ENCODE peak calls at places on chromosome 16, in four cellular contexts. One of them, this sample, is unnamed.

GRCh38 chr16:72989203-72989991 is 58.5 kb downstream of the ZFHX3 start:
- DNase-seq in left ventricle myocardium inferior: no peak
- DNase-seq in Calu3: peak; percentile 43
- DNase-seq in astrocyte: peak; percentile 95
- DNase-seq in this sample: peak; percentile 55

GRCh38 chr16:88566158-88566557 is 4.0 kb upstream of the ZC3H18 start:
- DNase-seq in left ventricle myocardium inferior: no peak
- DNase-seq in astrocyte: peak; percentile 65
- DNase-seq in Calu3: peak; percentile 24
- DNase-seq in this sample: no peak

GRCh38 chr16:24088767-24089166 is 167.4 kb upstream of the CACNG3 start:
- DNase-seq in astrocyte: no peak
- DNase-seq in Calu3: no peak
- DNase-seq in left ventricle myocardium inferior: no peak
- DNase-seq in this sample: no peak

GRCh38 chr16:63038563-63039131 is 1002.4 kb upstream of the CDH8 start:
- DNase-seq in astrocyte: no peak
- DNase-seq in left ventricle myocardium inferior: no peak
- DNase-seq in Calu3: no peak
- DNase-seq in this sample: no peak

GRCh38 chr16:8952281-8952751 is 11.4 kb downstream of the USP7 start:
- DNase-seq in left ventricle myocardium inferior: no peak
- DNase-seq in astrocyte: no peak
- DNase-seq in Calu3: no peak
- DNase-seq in this sample: no peak

GRCh38 chr16:78783570-78784079 is 684.2 kb downstream of the WWOX start:
- DNase-seq in astrocyte: no peak
- DNase-seq in Calu3: no peak
- DNase-seq in left ventricle myocardium inferior: no peak
- DNase-seq in this sample: no peak

GRCh38 chr16:27154573-27155521 is 48.5 kb upstream of the KDM8 start:
- DNase-seq in astrocyte: peak; percentile 6
- DNase-seq in Calu3: peak; percentile 74
- DNase-seq in left ventricle myocardium inferior: peak; percentile 63
- DNase-seq in this sample: peak; percentile 47

GRCh38 chr16:68227850-68228553 is 7.9 kb downstream of the ESRP2 start:
- DNase-seq in Calu3: no peak
- DNase-seq in astrocyte: no peak
- DNase-seq in left ventricle myocardium inferior: no peak
- DNase-seq in this sample: no peak

GRCh38 chr16:9364721-9365693 is 273.6 kb downstream of the HAPSTR1 start:
- DNase-seq in Calu3: no peak
- DNase-seq in left ventricle myocardium inferior: peak; percentile 79
- DNase-seq in astrocyte: no peak
- DNase-seq in this sample: no peak

GRCh38 chr16:57684626-57685358 is 9.8 kb upstream of the DRC7 start:
- DNase-seq in Calu3: no peak
- DNase-seq in left ventricle myocardium inferior: no peak
- DNase-seq in astrocyte: no peak
- DNase-seq in this sample: no peak

GRCh38 chr16:72952404-72953301 is 95.3 kb downstream of the ZFHX3 start:
- DNase-seq in Calu3: no peak
- DNase-seq in astrocyte: peak; percentile 94
- DNase-seq in left ventricle myocardium inferior: no peak
- DNase-seq in this sample: no peak

GRCh38 chr16:56332464-56333079 is 92.8 kb downstream of the AMFR start:
- DNase-seq in Calu3: peak; percentile 81
- DNase-seq in astrocyte: peak; percentile 18
- DNase-seq in left ventricle myocardium inferior: peak; percentile 60
- DNase-seq in this sample: peak; percentile 83

GRCh38 chr16:17101646-17102045 is 369.1 kb downstream of the XYLT1 start:
- DNase-seq in astrocyte: no peak
- DNase-seq in Calu3: peak; percentile 16
- DNase-seq in left ventricle myocardium inferior: no peak
- DNase-seq in this sample: no peak

GRCh38 chr16:87138316-87138715 is 178.9 kb downstream of the C16orf95 start:
- DNase-seq in astrocyte: no peak
- DNase-seq in left ventricle myocardium inferior: no peak
- DNase-seq in Calu3: no peak
- DNase-seq in this sample: no peak

GRCh38 chr16:275786-276232 is at the start of gene RGS11:
- DNase-seq in left ventricle myocardium inferior: no peak
- DNase-seq in Calu3: no peak
- DNase-seq in astrocyte: no peak
- DNase-seq in this sample: no peak

GRCh38 chr16:76956394-76956793 is 234.6 kb upstream of the MON1B start:
- DNase-seq in astrocyte: no peak
- DNase-seq in left ventricle myocardium inferior: no peak
- DNase-seq in Calu3: no peak
- DNase-seq in this sample: no peak

GRCh38 chr16:74768239-74768638 is 6.4 kb downstream of the FA2H start:
- DNase-seq in left ventricle myocardium inferior: no peak
- DNase-seq in astrocyte: no peak
- DNase-seq in Calu3: no peak
- DNase-seq in this sample: no peak

GRCh38 chr16:69522732-69523404 is 42.9 kb upstream of the NFAT5 start:
- DNase-seq in left ventricle myocardium inferior: no peak
- DNase-seq in astrocyte: no peak
- DNase-seq in Calu3: no peak
- DNase-seq in this sample: no peak

GRCh38 chr16:12229759-12230594 is 253.4 kb downstream of the SNX29 start:
- DNase-seq in Calu3: no peak
- DNase-seq in left ventricle myocardium inferior: no peak
- DNase-seq in astrocyte: peak; percentile 20
- DNase-seq in this sample: no peak

GRCh38 chr16:20801278-20801677 is 5.0 kb downstream of the ERI2 start:
- DNase-seq in Calu3: no peak
- DNase-seq in astrocyte: no peak
- DNase-seq in left ventricle myocardium inferior: no peak
- DNase-seq in this sample: no peak

GRCh38 chr16:58329147-58329546 is 34.3 kb upstream of the PRSS54 start:
- DNase-seq in astrocyte: peak; percentile 11
- DNase-seq in left ventricle myocardium inferior: no peak
- DNase-seq in Calu3: peak; percentile 12
- DNase-seq in this sample: peak; percentile 19

GRCh38 chr16:24539850-24540484 is 601 bp downstream of the RBBP6 start:
- DNase-seq in astrocyte: peak; percentile 34
- DNase-seq in Calu3: peak; percentile 64
- DNase-seq in left ventricle myocardium inferior: peak; percentile 64
- DNase-seq in this sample: peak; percentile 47

GRCh38 chr16:59048876-59049275 is 314.8 kb upstream of the GOT2 start:
- DNase-seq in left ventricle myocardium inferior: no peak
- DNase-seq in astrocyte: no peak
- DNase-seq in Calu3: no peak
- DNase-seq in this sample: no peak

GRCh38 chr16:75750516-75750915 is 24.2 kb upstream of the CPHXL start:
- DNase-seq in astrocyte: no peak
- DNase-seq in left ventricle myocardium inferior: no peak
- DNase-seq in Calu3: no peak
- DNase-seq in this sample: no peak

GRCh38 chr16:29877266-29877961 is 14.4 kb upstream of the CDIPT start:
- DNase-seq in astrocyte: no peak
- DNase-seq in left ventricle myocardium inferior: no peak
- DNase-seq in Calu3: no peak
- DNase-seq in this sample: no peak

GRCh38 chr16:82241469-82242052 is 71.5 kb upstream of the MPHOSPH6 start:
- DNase-seq in Calu3: no peak
- DNase-seq in left ventricle myocardium inferior: no peak
- DNase-seq in astrocyte: no peak
- DNase-seq in this sample: no peak

GRCh38 chr16:68130520-68130919 is 45.4 kb downstream of the NFATC3 start:
- DNase-seq in astrocyte: no peak
- DNase-seq in left ventricle myocardium inferior: no peak
- DNase-seq in Calu3: no peak
- DNase-seq in this sample: no peak

GRCh38 chr16:78297066-78297666 is 197.7 kb downstream of the WWOX start:
- DNase-seq in left ventricle myocardium inferior: no peak
- DNase-seq in Calu3: no peak
- DNase-seq in astrocyte: peak; percentile 3
- DNase-seq in this sample: no peak

GRCh38 chr16:55655709-55656694 is at the start of gene SLC6A2:
- DNase-seq in left ventricle myocardium inferior: peak; percentile 29
- DNase-seq in Calu3: no peak
- DNase-seq in astrocyte: no peak
- DNase-seq in this sample: no peak

GRCh38 chr16:51876934-51877333 is 670.0 kb downstream of the TOX3 start:
- DNase-seq in left ventricle myocardium inferior: no peak
- DNase-seq in Calu3: no peak
- DNase-seq in astrocyte: no peak
- DNase-seq in this sample: no peak

DNA sequence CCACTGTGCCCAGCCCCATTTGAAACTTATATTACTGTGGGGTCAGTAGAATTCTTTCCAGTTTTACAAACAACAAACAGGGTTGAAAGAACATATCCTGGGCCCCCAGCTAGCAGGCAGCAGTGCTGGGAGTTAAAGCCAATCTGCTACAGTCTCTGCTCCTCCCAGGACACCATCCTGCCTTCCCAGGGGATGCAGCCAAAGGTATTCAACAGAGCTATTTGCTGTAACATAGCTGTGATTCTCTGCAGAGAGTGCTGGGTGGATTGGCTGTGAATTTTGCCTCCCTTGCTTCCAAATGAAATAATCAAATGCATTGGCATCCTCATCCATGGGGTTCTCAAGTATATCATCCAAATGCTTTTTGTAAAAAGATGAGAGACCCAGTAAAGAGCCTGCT is 124.2 kb downstream of the NPIPB5 start:
- DNase-seq in astrocyte: no peak
- DNase-seq in left ventricle myocardium inferior: no peak
- DNase-seq in Calu3: no peak
- DNase-seq in this sample: peak; percentile 3
- TF ChIP-seq CTCF in astrocyte: no peak
- TF ChIP-seq CTCF in left ventricle myocardium inferior: no peak
- TF ChIP-seq CTCF in Calu3: no peak
- TF ChIP-seq CTCF in this sample: no peak

GRCh38 chr16:66342294-66342900 is 24.1 kb upstream of the CDH5 start:
- DNase-seq in Calu3: peak; percentile 76
- DNase-seq in astrocyte: no peak
- DNase-seq in left ventricle myocardium inferior: no peak
- DNase-seq in this sample: peak; percentile 35
- TF ChIP-seq CTCF in Calu3: peak; percentile 91
- TF ChIP-seq CTCF in astrocyte: peak; percentile 63
- TF ChIP-seq CTCF in left ventricle myocardium inferior: peak; percentile 71
- TF ChIP-seq CTCF in this sample: peak; percentile 71

GRCh38 chr16:85526132-85526731 is 86.9 kb upstream of the GSE1 start:
- DNase-seq in astrocyte: peak; percentile 19
- DNase-seq in left ventricle myocardium inferior: no peak
- DNase-seq in Calu3: no peak
- DNase-seq in this sample: no peak
- TF ChIP-seq CTCF in astrocyte: no peak
- TF ChIP-seq CTCF in left ventricle myocardium inferior: no peak
- TF ChIP-seq CTCF in Calu3: no peak
- TF ChIP-seq CTCF in this sample: no peak

GRCh38 chr16:4273858-4274291 is 1.1 kb upstream of the TFAP4 start:
- DNase-seq in Calu3: peak; percentile 89
- DNase-seq in astrocyte: no peak
- DNase-seq in left ventricle myocardium inferior: peak; percentile 60
- DNase-seq in this sample: peak; percentile 80
- TF ChIP-seq CTCF in Calu3: no peak
- TF ChIP-seq CTCF in astrocyte: no peak
- TF ChIP-seq CTCF in left ventricle myocardium inferior: peak; percentile 56
- TF ChIP-seq CTCF in this sample: peak; percentile 62

DNA sequence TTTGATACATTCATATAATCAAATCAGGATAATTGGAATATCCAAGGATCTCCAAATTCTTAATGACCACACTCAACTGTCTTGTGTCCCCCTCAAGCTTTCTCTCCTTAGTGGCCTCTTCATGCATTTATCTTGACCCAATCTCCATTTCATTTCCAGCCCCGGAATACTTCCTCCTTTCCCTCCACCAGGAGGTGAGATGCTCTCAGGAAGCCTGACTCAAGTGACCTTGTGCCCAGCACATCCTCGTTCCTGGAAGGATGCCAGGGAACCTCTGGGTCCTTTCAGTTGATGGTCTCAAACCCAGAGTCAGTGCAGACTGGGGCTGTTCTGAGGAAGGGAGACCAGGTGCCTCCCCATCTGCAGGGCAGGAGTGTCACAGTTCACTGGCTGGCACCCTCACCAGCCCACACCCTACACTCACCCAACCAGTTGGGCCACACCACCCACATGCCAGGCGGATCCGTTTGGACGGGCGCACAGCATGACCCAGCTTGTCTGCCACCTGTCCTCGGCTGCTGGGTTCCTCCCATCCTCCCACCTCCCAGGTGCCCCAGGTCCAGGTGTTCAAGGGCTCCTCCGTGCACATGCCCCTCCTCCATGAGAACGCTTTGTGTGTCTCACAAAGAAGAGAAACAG is 14.0 kb upstream of the EMP2 start:
- DNase-seq in left ventricle myocardium inferior: no peak
- DNase-seq in Calu3: peak; percentile 93
- DNase-seq in astrocyte: no peak
- DNase-seq in this sample: peak; percentile 93
- TF ChIP-seq CTCF in left ventricle myocardium inferior: no peak
- TF ChIP-seq CTCF in Calu3: peak; percentile 34
- TF ChIP-seq CTCF in astrocyte: no peak
- TF ChIP-seq CTCF in this sample: no peak